ENCODE peak calls at places on chromosomes 16 and 17, in eight cellular contexts. L, K, W, G, M, V, R and S are unnamed samples.

GRCh38 chr16:69567031-69567680 is 1.4 kb downstream of the NFAT5 start:
- DNase-seq in G (no peak), K (peak; percentile 24), M (no peak), V (no peak), R (no peak), W (no peak), L (no peak), S (peak; percentile 75)

GRCh38 chr16:51465026-51465425 is 314.0 kb upstream of the SALL1 start:
- DNase-seq in W (no peak), R (no peak), K (no peak), G (no peak), V (no peak), M (no peak), L (no peak), S (no peak)

GRCh38 chr17:78920528-78920927 is 4.7 kb downstream of the TIMP2 start:
- DNase-seq in W (no peak), G (no peak), V (no peak), K (no peak), R (no peak), M (no peak), L (no peak), S (no peak)

GRCh38 chr17:7437369-7437863 is 1.9 kb upstream of the FGF11 start:
- DNase-seq in M (no peak), R (no peak), W (no peak), G (no peak), V (no peak), L (no peak), K (no peak), S (no peak)

GRCh38 chr17:15651583-15652110 is 32.1 kb upstream of the FBXW10B start:
- DNase-seq in W (peak; percentile 97), L (peak; percentile 93), K (peak; percentile 84), R (peak; percentile 98), M (peak; percentile 42), G (peak; percentile 95), V (peak; percentile 41), S (peak; percentile 89)

GRCh38 chr17:29645516-29646051 is 22.9 kb upstream of the CORO6 start:
- DNase-seq in K (peak; percentile 76), V (no peak), L (peak; percentile 89), M (no peak), W (peak; percentile 80), R (peak; percentile 85), G (peak; percentile 97), S (no peak)

GRCh38 chr17:44002141-44002848 is 2.1 kb upstream of the NAGS start:
- DNase-seq in K (no peak), M (no peak), L (no peak), W (no peak), R (no peak), G (no peak), V (no peak), S (no peak)

GRCh38 chr17:17196776-17197175 is 9.4 kb downstream of the PLD6 start:
- DNase-seq in V (no peak), L (no peak), R (no peak), M (no peak), G (no peak), W (no peak), K (no peak), S (no peak)

GRCh38 chr16:3195975-3196374 is 8.0 kb downstream of the OR1F1 start:
- DNase-seq in M (no peak), K (no peak), W (no peak), L (no peak), V (no peak), G (no peak), R (no peak), S (no peak)

GRCh38 chr16:75351183-75351582 is 82.1 kb downstream of the CFDP1 start:
- DNase-seq in R (no peak), W (no peak), L (no peak), G (no peak), M (no peak), V (no peak), K (peak; percentile 60), S (no peak)

GRCh38 chr16:2523801-2524231 is 3.6 kb downstream of the AMDHD2 start:
- DNase-seq in M (no peak), W (no peak), G (no peak), K (no peak), L (no peak), R (no peak), V (no peak), S (no peak)

GRCh38 chr16:60166111-60166510 is 1432.0 kb upstream of the GOT2 start:
- DNase-seq in V (no peak), G (no peak), W (no peak), M (no peak), K (no peak), R (no peak), L (no peak), S (no peak)

GRCh38 chr17:82103588-82104451 is 5.8 kb upstream of the FASN start:
- DNase-seq in K (no peak), M (peak; percentile 62), R (no peak), V (no peak), G (peak; percentile 78), L (peak; percentile 80), W (no peak), S (peak; percentile 92)

GRCh38 chr17:62963296-62963695 is 2.7 kb upstream of the TANC2 start:
- DNase-seq in R (no peak), G (no peak), M (no peak), L (no peak), K (no peak), V (no peak), W (no peak), S (no peak)

GRCh38 chr17:75785770-75786538 is 1.3 kb downstream of the UNK start:
- DNase-seq in G (no peak), R (no peak), W (no peak), L (no peak), K (no peak), M (no peak), V (no peak), S (no peak)

GRCh38 chr17:43616865-43617264 is 44.9 kb downstream of the MEOX1 start:
- DNase-seq in G (no peak), L (no peak), M (no peak), K (no peak), W (no peak), V (no peak), R (no peak), S (no peak)

GRCh38 chr16:57113042-57113453 is 20.7 kb downstream of the CPNE2 start:
- DNase-seq in L (no peak), R (no peak), V (no peak), G (no peak), W (no peak), M (no peak), K (peak; percentile 15), S (no peak)

GRCh38 chr16:49542391-49542891 is 168.8 kb downstream of the C16orf78 start:
- DNase-seq in G (peak; percentile 83), K (no peak), R (peak; percentile 45), W (no peak), M (no peak), V (no peak), L (no peak), S (no peak)

GRCh38 chr17:42399948-42400843 is 12.0 kb upstream of the STAT3 start:
- DNase-seq in K (no peak), R (no peak), G (no peak), L (no peak), V (no peak), M (no peak), W (no peak), S (no peak)

GRCh38 chr16:81189100-81189664 is 49.3 kb upstream of the BCO1 start:
- DNase-seq in G (peak; percentile 84), K (no peak), R (peak; percentile 68), M (no peak), V (no peak), W (peak; percentile 85), L (peak; percentile 85), S (no peak)

GRCh38 chr17:51150932-51151331 is 2.4 kb upstream of the NME1 start:
- DNase-seq in G (no peak), K (no peak), M (no peak), V (no peak), R (no peak), W (no peak), L (no peak), S (no peak)

GRCh38 chr17:17044846-17045561 is 2.7 kb downstream of the MPRIP start:
- DNase-seq in L (no peak), V (no peak), G (peak; percentile 33), K (peak; percentile 42), M (peak; percentile 23), R (peak; percentile 76), W (no peak), S (no peak)

GRCh38 chr16:3769942-3770341 is 52.6 kb upstream of the TRAP1 start:
- DNase-seq in L (no peak), G (no peak), V (no peak), W (no peak), R (no peak), K (no peak), M (no peak), S (no peak)